ENCODE peak calls at places on chromosomes 4 and X, in seven cellular contexts. One of them, this sample, is unnamed.

GRCh38 chrX:1386338-1387127 is 5.4 kb downstream of the SLC25A6 start:
- DNase-seq in IMR-90: no peak
- DNase-seq in mesendoderm: no peak
- DNase-seq in H9: no peak
- DNase-seq in H1: peak; percentile 42
- DNase-seq in neuronal stem cell: no peak
- DNase-seq in mesenchymal stem cell: no peak
- DNase-seq in this sample: no peak

GRCh38 chrX:24242649-24243556 is 71.0 kb downstream of the SUPT20HL2 start:
- DNase-seq in H9: no peak
- DNase-seq in neuronal stem cell: no peak
- DNase-seq in mesenchymal stem cell: peak; percentile 60
- DNase-seq in H1: no peak
- DNase-seq in mesendoderm: peak; percentile 38
- DNase-seq in IMR-90: peak; percentile 63
- DNase-seq in this sample: no peak

GRCh38 chr4:54217642-54218486 is 11.2 kb upstream of the PDGFRA start:
- DNase-seq in H1: peak; percentile 81
- DNase-seq in mesendoderm: peak; percentile 89
- DNase-seq in IMR-90: peak; percentile 83
- DNase-seq in neuronal stem cell: peak; percentile 79
- DNase-seq in H9: peak; percentile 82
- DNase-seq in mesenchymal stem cell: peak; percentile 87
- DNase-seq in this sample: peak; percentile 68

GRCh38 chr4:15479089-15479912 is 9.6 kb downstream of the CC2D2A start:
- DNase-seq in IMR-90: peak; percentile 89
- DNase-seq in H1: peak; percentile 87
- DNase-seq in neuronal stem cell: peak; percentile 80
- DNase-seq in H9: peak; percentile 86
- DNase-seq in mesenchymal stem cell: peak; percentile 91
- DNase-seq in mesendoderm: peak; percentile 97
- DNase-seq in this sample: peak; percentile 86

GRCh38 chrX:48919360-48919821 is 567 bp upstream of the PIM2 start:
- DNase-seq in H1: peak; percentile 56
- DNase-seq in mesenchymal stem cell: no peak
- DNase-seq in H9: no peak
- DNase-seq in neuronal stem cell: no peak
- DNase-seq in mesendoderm: peak; percentile 63
- DNase-seq in IMR-90: no peak
- DNase-seq in this sample: no peak

GRCh38 chr4:159146007-159146330 is 43.1 kb downstream of the RAPGEF2 start:
- DNase-seq in H9: no peak
- DNase-seq in mesendoderm: no peak
- DNase-seq in IMR-90: peak; percentile 37
- DNase-seq in mesenchymal stem cell: no peak
- DNase-seq in neuronal stem cell: no peak
- DNase-seq in H1: no peak
- DNase-seq in this sample: no peak

GRCh38 chrX:55312655-55313054 is 47.9 kb upstream of the PAGE3 start:
- DNase-seq in H1: no peak
- DNase-seq in mesendoderm: no peak
- DNase-seq in mesenchymal stem cell: no peak
- DNase-seq in IMR-90: no peak
- DNase-seq in H9: no peak
- DNase-seq in neuronal stem cell: no peak
- DNase-seq in this sample: peak; percentile 4

GRCh38 chr4:94758700-94759399 is 1.1 kb downstream of the BMPR1B start:
- DNase-seq in neuronal stem cell: peak; percentile 15
- DNase-seq in H1: no peak
- DNase-seq in mesendoderm: peak; percentile 64
- DNase-seq in IMR-90: no peak
- DNase-seq in mesenchymal stem cell: peak; percentile 34
- DNase-seq in H9: peak; percentile 52
- DNase-seq in this sample: peak; percentile 16

GRCh38 chr4:30269850-30270249 is 450.3 kb upstream of the PCDH7 start:
- DNase-seq in neuronal stem cell: no peak
- DNase-seq in mesenchymal stem cell: no peak
- DNase-seq in H9: no peak
- DNase-seq in H1: no peak
- DNase-seq in mesendoderm: peak; percentile 31
- DNase-seq in IMR-90: no peak
- DNase-seq in this sample: peak; percentile 8

GRCh38 chr4:56215901-56216300 is 171.4 kb downstream of the AASDH start:
- DNase-seq in IMR-90: peak; percentile 7
- DNase-seq in H9: peak; percentile 42
- DNase-seq in mesendoderm: peak; percentile 41
- DNase-seq in H1: no peak
- DNase-seq in neuronal stem cell: no peak
- DNase-seq in mesenchymal stem cell: peak; percentile 28
- DNase-seq in this sample: no peak

GRCh38 chr4:185682236-185682635 is 129.8 kb downstream of the SORBS2 start:
- DNase-seq in H1: no peak
- DNase-seq in neuronal stem cell: no peak
- DNase-seq in IMR-90: peak; percentile 12
- DNase-seq in H9: no peak
- DNase-seq in mesenchymal stem cell: peak; percentile 17
- DNase-seq in mesendoderm: no peak
- DNase-seq in this sample: no peak

GRCh38 chrX:85109235-85109634 is 105.6 kb downstream of the APOOL start:
- DNase-seq in H9: peak; percentile 56
- DNase-seq in H1: peak; percentile 56
- DNase-seq in mesendoderm: peak; percentile 45
- DNase-seq in mesenchymal stem cell: no peak
- DNase-seq in IMR-90: no peak
- DNase-seq in neuronal stem cell: no peak
- DNase-seq in this sample: peak; percentile 64

GRCh38 chrX:148700021-148700420 is 199.6 kb downstream of the AFF2 start:
- DNase-seq in IMR-90: no peak
- DNase-seq in mesendoderm: no peak
- DNase-seq in H1: no peak
- DNase-seq in mesenchymal stem cell: no peak
- DNase-seq in neuronal stem cell: no peak
- DNase-seq in H9: no peak
- DNase-seq in this sample: no peak

GRCh38 chrX:46279925-46280313 is 265.3 kb downstream of the ZNF674 start:
- DNase-seq in H1: no peak
- DNase-seq in mesendoderm: no peak
- DNase-seq in IMR-90: peak; percentile 28
- DNase-seq in mesenchymal stem cell: peak; percentile 4
- DNase-seq in neuronal stem cell: no peak
- DNase-seq in H9: no peak
- DNase-seq in this sample: no peak

GRCh38 chrX:139203681-139204575 is 326.6 kb upstream of the F9 start:
- DNase-seq in IMR-90: no peak
- DNase-seq in mesenchymal stem cell: no peak
- DNase-seq in H9: no peak
- DNase-seq in H1: peak; percentile 54
- DNase-seq in mesendoderm: peak; percentile 59
- DNase-seq in neuronal stem cell: no peak
- DNase-seq in this sample: no peak

GRCh38 chrX:119488749-119489148 is 20.5 kb downstream of the SLC25A5 start:
- DNase-seq in neuronal stem cell: no peak
- DNase-seq in H1: peak; percentile 56
- DNase-seq in H9: no peak
- DNase-seq in IMR-90: peak; percentile 51
- DNase-seq in mesenchymal stem cell: peak; percentile 51
- DNase-seq in mesendoderm: peak; percentile 31
- DNase-seq in this sample: peak; percentile 69

GRCh38 chrX:13775837-13776236 is 41.1 kb downstream of the GPM6B start:
- DNase-seq in mesendoderm: no peak
- DNase-seq in IMR-90: no peak
- DNase-seq in neuronal stem cell: no peak
- DNase-seq in H1: no peak
- DNase-seq in mesenchymal stem cell: no peak
- DNase-seq in H9: no peak
- DNase-seq in this sample: no peak

GRCh38 chr4:76984127-76984526 is 34.6 kb downstream of the SEPTIN11 start:
- DNase-seq in H1: no peak
- DNase-seq in IMR-90: peak; percentile 69
- DNase-seq in mesenchymal stem cell: peak; percentile 82
- DNase-seq in mesendoderm: peak; percentile 49
- DNase-seq in neuronal stem cell: no peak
- DNase-seq in H9: no peak
- DNase-seq in this sample: no peak

GRCh38 chr4:6951880-6952381 is 42.3 kb downstream of the TBC1D14 start:
- DNase-seq in neuronal stem cell: no peak
- DNase-seq in H1: no peak
- DNase-seq in IMR-90: no peak
- DNase-seq in mesendoderm: peak; percentile 92
- DNase-seq in H9: no peak
- DNase-seq in mesenchymal stem cell: no peak
- DNase-seq in this sample: no peak

GRCh38 chr4:88169298-88169697 is 10.9 kb upstream of the ABCG2 start:
- DNase-seq in H9: no peak
- DNase-seq in neuronal stem cell: no peak
- DNase-seq in mesendoderm: no peak
- DNase-seq in H1: no peak
- DNase-seq in mesenchymal stem cell: no peak
- DNase-seq in IMR-90: no peak
- DNase-seq in this sample: no peak

GRCh38 chr4:20995591-20995990 is 295.3 kb downstream of the PACRGL start:
- DNase-seq in mesenchymal stem cell: no peak
- DNase-seq in IMR-90: no peak
- DNase-seq in H1: no peak
- DNase-seq in H9: no peak
- DNase-seq in neuronal stem cell: no peak
- DNase-seq in mesendoderm: no peak
- DNase-seq in this sample: peak; percentile 5

GRCh38 chrX:41923925-41924693 is 755 bp upstream of the CASK start:
- DNase-seq in mesendoderm: peak; percentile 51
- DNase-seq in mesenchymal stem cell: peak; percentile 64
- DNase-seq in H1: no peak
- DNase-seq in IMR-90: peak; percentile 26
- DNase-seq in neuronal stem cell: no peak
- DNase-seq in H9: peak; percentile 40
- DNase-seq in this sample: peak; percentile 46

GRCh38 chr4:20462426-20463175 is 210.9 kb downstream of the SLIT2 start:
- DNase-seq in IMR-90: peak; percentile 30
- DNase-seq in H9: no peak
- DNase-seq in neuronal stem cell: no peak
- DNase-seq in mesendoderm: no peak
- DNase-seq in H1: no peak
- DNase-seq in mesenchymal stem cell: no peak
- DNase-seq in this sample: no peak

GRCh38 chr4:37662861-37663390 is 23.2 kb downstream of the RELL1 start:
- DNase-seq in H1: no peak
- DNase-seq in neuronal stem cell: no peak
- DNase-seq in mesenchymal stem cell: peak; percentile 63
- DNase-seq in mesendoderm: no peak
- DNase-seq in IMR-90: peak; percentile 13
- DNase-seq in H9: no peak
- DNase-seq in this sample: no peak

GRCh38 chrX:153225438-153226098 is 46.5 kb downstream of the MAGEA1 start:
- DNase-seq in IMR-90: no peak
- DNase-seq in H9: no peak
- DNase-seq in H1: no peak
- DNase-seq in mesendoderm: no peak
- DNase-seq in mesenchymal stem cell: no peak
- DNase-seq in neuronal stem cell: no peak
- DNase-seq in this sample: no peak

DNA sequence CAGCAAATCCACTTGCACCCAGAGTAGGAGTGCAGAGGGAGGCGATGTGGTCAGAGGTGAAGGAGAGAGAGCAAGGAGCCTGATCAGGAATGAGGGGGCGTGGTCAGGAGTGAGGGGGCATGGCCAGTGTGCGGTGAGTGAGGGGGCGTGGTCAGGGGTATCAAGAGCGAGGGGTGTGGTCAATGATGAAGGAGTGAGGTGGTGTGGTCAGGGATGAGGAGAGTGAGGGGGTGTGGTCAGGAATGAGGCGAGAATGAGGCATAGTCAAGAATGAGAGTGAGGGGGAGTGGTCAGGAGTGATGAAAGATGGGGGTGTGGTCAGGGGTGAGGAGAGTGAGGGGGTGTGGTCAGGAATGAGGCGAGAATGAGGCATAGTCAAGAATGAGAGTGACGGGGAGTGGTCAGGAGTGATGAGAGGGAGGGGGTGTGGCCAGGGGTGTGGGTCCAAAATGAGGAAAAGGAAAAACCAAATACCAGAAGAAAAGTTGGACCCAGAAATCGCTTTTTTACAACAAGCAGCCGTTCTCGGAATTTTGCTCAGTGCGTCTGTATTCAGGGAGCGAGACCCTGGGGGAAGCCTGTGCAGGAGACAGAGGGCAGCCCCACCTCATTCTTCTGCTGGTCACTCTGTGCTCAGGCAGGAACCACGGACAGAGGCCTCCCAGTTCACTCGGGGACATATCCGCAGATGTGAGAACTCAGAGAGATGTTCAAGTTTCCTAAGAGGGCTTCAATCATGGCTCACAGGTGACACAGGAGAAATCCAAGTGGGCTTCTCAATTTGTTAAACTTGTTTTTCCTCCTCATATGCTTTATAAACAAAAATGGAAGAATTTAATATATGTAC is 47.5 kb downstream of the MAGEA1 start:
- DNase-seq in H9: peak; percentile 95
- DNase-seq in H1: peak; percentile 86
- DNase-seq in IMR-90: peak; percentile 2
- DNase-seq in mesenchymal stem cell: peak; percentile 57
- DNase-seq in neuronal stem cell: peak; percentile 91
- DNase-seq in mesendoderm: peak; percentile 98
- DNase-seq in this sample: no peak
- H2AK5ac ChIP-seq in H9: no peak overlapping the region
- H2AK5ac ChIP-seq in H1: no peak overlapping the region
- H2AK5ac ChIP-seq in IMR-90: no peak overlapping the region
- H2AK5ac ChIP-seq in mesenchymal stem cell: no peak overlapping the region
- H2AK5ac ChIP-seq in neuronal stem cell: no peak overlapping the region
- H2AK5ac ChIP-seq in mesendoderm: no peak overlapping the region
- H2AK5ac ChIP-seq in this sample: no peak overlapping the region

GRCh38 chr4:119647558-119647957 is 19.0 kb upstream of the PDE5A start:
- DNase-seq in mesenchymal stem cell: peak; percentile 46
- DNase-seq in H1: no peak
- DNase-seq in IMR-90: peak; percentile 89
- DNase-seq in mesendoderm: no peak
- DNase-seq in H9: no peak
- DNase-seq in neuronal stem cell: no peak
- DNase-seq in this sample: peak; percentile 44
- H2AK5ac ChIP-seq in mesenchymal stem cell: no peak overlapping the region
- H2AK5ac ChIP-seq in H1: no peak overlapping the region
- H2AK5ac ChIP-seq in IMR-90: peak overlapping the region; percentile 74
- H2AK5ac ChIP-seq in mesendoderm: no peak overlapping the region
- H2AK5ac ChIP-seq in H9: no peak overlapping the region
- H2AK5ac ChIP-seq in neuronal stem cell: no peak overlapping the region
- H2AK5ac ChIP-seq in this sample: no peak overlapping the region

GRCh38 chr4:52604215-52604614 is 54.9 kb downstream of the USP46 start:
- DNase-seq in mesenchymal stem cell: no peak
- DNase-seq in mesendoderm: no peak
- DNase-seq in IMR-90: no peak
- DNase-seq in H1: no peak
- DNase-seq in H9: no peak
- DNase-seq in neuronal stem cell: no peak
- DNase-seq in this sample: no peak
- H2AK5ac ChIP-seq in mesenchymal stem cell: no peak overlapping the region
- H2AK5ac ChIP-seq in mesendoderm: no peak overlapping the region
- H2AK5ac ChIP-seq in IMR-90: no peak overlapping the region
- H2AK5ac ChIP-seq in H1: no peak overlapping the region
- H2AK5ac ChIP-seq in H9: no peak overlapping the region
- H2AK5ac ChIP-seq in neuronal stem cell: no peak overlapping the region
- H2AK5ac ChIP-seq in this sample: no peak overlapping the region

GRCh38 chr4:151129801-151130200 is 30.4 kb downstream of the RPS3A start:
- DNase-seq in mesendoderm: no peak
- DNase-seq in H1: no peak
- DNase-seq in IMR-90: peak; percentile 17
- DNase-seq in H9: no peak
- DNase-seq in neuronal stem cell: no peak
- DNase-seq in mesenchymal stem cell: no peak
- DNase-seq in this sample: no peak
- H2AK5ac ChIP-seq in mesendoderm: no peak overlapping the region
- H2AK5ac ChIP-seq in H1: no peak overlapping the region
- H2AK5ac ChIP-seq in IMR-90: no peak overlapping the region
- H2AK5ac ChIP-seq in H9: no peak overlapping the region
- H2AK5ac ChIP-seq in neuronal stem cell: no peak overlapping the region
- H2AK5ac ChIP-seq in mesenchymal stem cell: no peak overlapping the region
- H2AK5ac ChIP-seq in this sample: no peak overlapping the region

GRCh38 chr4:74968456-74969164 is 35.7 kb downstream of the PARM1 start:
- DNase-seq in mesendoderm: no peak
- DNase-seq in H9: no peak
- DNase-seq in neuronal stem cell: no peak
- DNase-seq in H1: no peak
- DNase-seq in mesenchymal stem cell: no peak
- DNase-seq in IMR-90: no peak
- DNase-seq in this sample: no peak
- H2AK5ac ChIP-seq in mesendoderm: no peak overlapping the region
- H2AK5ac ChIP-seq in H9: no peak overlapping the region
- H2AK5ac ChIP-seq in neuronal stem cell: no peak overlapping the region
- H2AK5ac ChIP-seq in H1: no peak overlapping the region
- H2AK5ac ChIP-seq in mesenchymal stem cell: no peak overlapping the region
- H2AK5ac ChIP-seq in IMR-90: no peak overlapping the region
- H2AK5ac ChIP-seq in this sample: no peak overlapping the region